ENCODE peak calls at places on chromosomes 6 and 20, in four cellular contexts. One of them, this sample, is unnamed. For H3K4me1, the result is how much of the 10 kb centered on the place peaks cover.

GRCh38 chr6:21666200-21666671 is 72.7 kb downstream of the SOX4 start:
- DNase-seq in gastrocnemius medialis: no peak
- DNase-seq in mesendoderm: peak
- DNase-seq in heart left ventricle: peak
- DNase-seq in this sample: no peak

GRCh38 chr20:44942264-44942973 is 17.8 kb downstream of the TOMM34 start:
- DNase-seq in mesendoderm: peak
- DNase-seq in gastrocnemius medialis: no peak
- DNase-seq in heart left ventricle: no peak
- DNase-seq in this sample: no peak

GRCh38 chr20:45322952-45323383 is 14.9 kb upstream of the MATN4 start:
- DNase-seq in gastrocnemius medialis: peak
- DNase-seq in mesendoderm: peak
- DNase-seq in heart left ventricle: peak
- DNase-seq in this sample: peak

GRCh38 chr6:44049989-44050871 is 77.0 kb downstream of the MRPL14 start:
- DNase-seq in gastrocnemius medialis: no peak
- DNase-seq in heart left ventricle: no peak
- DNase-seq in mesendoderm: no peak
- DNase-seq in this sample: peak

GRCh38 chr6:44661221-44661609 is 273.7 kb downstream of the CDC5L start:
- DNase-seq in mesendoderm: peak
- DNase-seq in heart left ventricle: no peak
- DNase-seq in gastrocnemius medialis: no peak
- DNase-seq in this sample: no peak

GRCh38 chr6:10418862-10419748 is 4.2 kb upstream of the TFAP2A start:
- DNase-seq in gastrocnemius medialis: no peak
- DNase-seq in heart left ventricle: no peak
- DNase-seq in mesendoderm: peak
- DNase-seq in this sample: no peak

GRCh38 chr6:77340331-77340730 is 123.0 kb downstream of the HTR1B start:
- DNase-seq in heart left ventricle: no peak
- DNase-seq in mesendoderm: no peak
- DNase-seq in gastrocnemius medialis: no peak
- DNase-seq in this sample: no peak

GRCh38 chr6:119079288-119079809 is 885 bp upstream of the FAM184A start:
- DNase-seq in mesendoderm: no peak
- DNase-seq in gastrocnemius medialis: no peak
- DNase-seq in heart left ventricle: no peak
- DNase-seq in this sample: no peak

GRCh38 chr20:10111144-10111771 is 76.5 kb downstream of the ANKEF1 start:
- DNase-seq in heart left ventricle: no peak
- DNase-seq in gastrocnemius medialis: no peak
- DNase-seq in mesendoderm: no peak
- DNase-seq in this sample: no peak

GRCh38 chr6:84498905-84499304 is 265.5 kb downstream of the TBX18 start:
- DNase-seq in heart left ventricle: no peak
- DNase-seq in gastrocnemius medialis: no peak
- DNase-seq in mesendoderm: no peak
- DNase-seq in this sample: no peak

GRCh38 chr6:159451051-159451450 is 242.0 kb downstream of the SOD2 start:
- DNase-seq in mesendoderm: no peak
- DNase-seq in gastrocnemius medialis: no peak
- DNase-seq in heart left ventricle: no peak
- DNase-seq in this sample: no peak

GRCh38 chr6:105949939-105950582 is 136.1 kb upstream of the PRDM1 start:
- DNase-seq in heart left ventricle: no peak
- DNase-seq in gastrocnemius medialis: no peak
- DNase-seq in mesendoderm: peak
- DNase-seq in this sample: no peak

GRCh38 chr6:154962751-154963150 is 32.4 kb upstream of the TIAM2 start:
- DNase-seq in mesendoderm: no peak
- DNase-seq in heart left ventricle: no peak
- DNase-seq in gastrocnemius medialis: no peak
- DNase-seq in this sample: no peak

GRCh38 chr6:87832025-87832825 is 130.2 kb upstream of the AKIRIN2 start:
- DNase-seq in gastrocnemius medialis: no peak
- DNase-seq in mesendoderm: peak
- DNase-seq in heart left ventricle: no peak
- DNase-seq in this sample: no peak

GRCh38 chr6:71481801-71482200 is 193.2 kb downstream of the OGFRL1 start:
- DNase-seq in gastrocnemius medialis: no peak
- DNase-seq in mesendoderm: no peak
- DNase-seq in heart left ventricle: no peak
- DNase-seq in this sample: no peak

GRCh38 chr6:156262014-156262413 is 515.2 kb upstream of the ARID1B start:
- DNase-seq in gastrocnemius medialis: no peak
- DNase-seq in mesendoderm: no peak
- DNase-seq in heart left ventricle: no peak
- DNase-seq in this sample: no peak

GRCh38 chr6:167047554-167047953 is 48.4 kb downstream of the CEP43 start:
- DNase-seq in gastrocnemius medialis: no peak
- DNase-seq in heart left ventricle: no peak
- DNase-seq in mesendoderm: no peak
- DNase-seq in this sample: no peak

GRCh38 chr6:148432405-148433195 is 90.0 kb downstream of the SASH1 start:
- DNase-seq in mesendoderm: no peak
- DNase-seq in heart left ventricle: peak
- DNase-seq in gastrocnemius medialis: no peak
- DNase-seq in this sample: no peak

GRCh38 chr6:44529506-44529905 is 142.0 kb downstream of the CDC5L start:
- DNase-seq in gastrocnemius medialis: no peak
- DNase-seq in mesendoderm: no peak
- DNase-seq in heart left ventricle: no peak
- DNase-seq in this sample: no peak

GRCh38 chr6:110158479-110158878 is 21.0 kb downstream of the WASF1 start:
- DNase-seq in gastrocnemius medialis: no peak
- DNase-seq in heart left ventricle: no peak
- DNase-seq in mesendoderm: no peak
- DNase-seq in this sample: no peak

GRCh38 chr6:137097057-137097456 is 52.3 kb upstream of the IL20RA start:
- DNase-seq in heart left ventricle: no peak
- DNase-seq in gastrocnemius medialis: no peak
- DNase-seq in mesendoderm: no peak
- DNase-seq in this sample: no peak

GRCh38 chr6:112683926-112684325 is 336.8 kb downstream of the RFPL4B start:
- DNase-seq in heart left ventricle: no peak
- DNase-seq in mesendoderm: no peak
- DNase-seq in gastrocnemius medialis: no peak
- DNase-seq in this sample: no peak

GRCh38 chr6:126172151-126172550 is 167.8 kb upstream of the CENPW start:
- DNase-seq in mesendoderm: no peak
- DNase-seq in heart left ventricle: no peak
- DNase-seq in gastrocnemius medialis: no peak
- DNase-seq in this sample: no peak

GRCh38 chr6:157292202-157292601 is 31.1 kb downstream of the TMEM242 start:
- DNase-seq in gastrocnemius medialis: no peak
- DNase-seq in mesendoderm: no peak
- DNase-seq in heart left ventricle: no peak
- DNase-seq in this sample: no peak

GRCh38 chr6:27139753-27140522 is 107.6 kb upstream of the PRSS16 start:
- DNase-seq in heart left ventricle: no peak
- DNase-seq in mesendoderm: peak
- DNase-seq in gastrocnemius medialis: no peak
- DNase-seq in this sample: no peak

GRCh38 chr20:13141541-13141940 is 79.5 kb upstream of the ISM1 start:
- DNase-seq in gastrocnemius medialis: no peak
- DNase-seq in mesendoderm: no peak
- DNase-seq in heart left ventricle: no peak
- DNase-seq in this sample: no peak

GRCh38 chr6:136113736-136114173 is 136.4 kb downstream of the MTFR2 start:
- DNase-seq in mesendoderm: peak
- DNase-seq in heart left ventricle: peak
- DNase-seq in gastrocnemius medialis: peak
- DNase-seq in this sample: peak

GRCh38 chr6:158324136-158324535 is 11.9 kb downstream of the TULP4 start:
- DNase-seq in mesendoderm: no peak
- DNase-seq in heart left ventricle: no peak
- DNase-seq in gastrocnemius medialis: no peak
- DNase-seq in this sample: no peak

GRCh38 chr20:31712564-31713311 is 9.9 kb downstream of the BCL2L1 start:
- DNase-seq in mesendoderm: peak
- DNase-seq in gastrocnemius medialis: peak
- DNase-seq in heart left ventricle: peak
- DNase-seq in this sample: peak

GRCh38 chr6:52515219-52515960 is 61.5 kb downstream of the TRAM2 start:
- DNase-seq in heart left ventricle: no peak
- DNase-seq in mesendoderm: peak
- DNase-seq in gastrocnemius medialis: no peak
- DNase-seq in this sample: no peak
- H3K4me1 ChIP-seq in heart left ventricle: half or more
- H3K4me1 ChIP-seq in mesendoderm: under half
- H3K4me1 ChIP-seq in gastrocnemius medialis: under half
- H3K4me1 ChIP-seq in this sample: half or more

GRCh38 chr20:50526403-50526989 is 16.3 kb downstream of the PTPN1 start:
- DNase-seq in mesendoderm: peak
- DNase-seq in gastrocnemius medialis: no peak
- DNase-seq in heart left ventricle: no peak
- DNase-seq in this sample: no peak
- H3K27ac ChIP-seq in mesendoderm: no peak
- H3K27ac ChIP-seq in gastrocnemius medialis: peak
- H3K27ac ChIP-seq in heart left ventricle: no peak
- H3K27ac ChIP-seq in this sample: peak

DNA sequence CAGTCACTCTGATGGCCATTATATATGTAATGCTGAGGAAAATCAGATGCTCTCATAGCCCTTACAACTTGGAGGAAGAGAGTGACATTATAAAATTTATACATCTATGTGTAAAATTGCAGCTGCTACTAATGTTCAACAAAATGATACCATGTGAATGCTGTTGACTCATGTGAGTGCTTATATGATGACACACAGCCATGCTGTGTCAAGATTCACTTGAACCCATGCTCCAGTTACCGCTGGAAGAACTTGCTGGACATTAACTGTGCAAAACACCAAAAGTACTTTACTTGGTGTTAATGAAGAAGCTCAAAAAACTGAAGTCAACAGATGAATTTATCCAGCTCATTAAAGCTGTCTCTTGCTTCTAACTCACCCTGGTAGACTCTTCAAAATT is 318.9 kb upstream of the PLCB4 start:
- DNase-seq in gastrocnemius medialis: no peak
- DNase-seq in mesendoderm: no peak
- DNase-seq in heart left ventricle: no peak
- DNase-seq in this sample: no peak
- H3K4me1 ChIP-seq in gastrocnemius medialis: under half
- H3K4me1 ChIP-seq in mesendoderm: under half
- H3K4me1 ChIP-seq in heart left ventricle: under half
- H3K4me1 ChIP-seq in this sample: under half

GRCh38 chr20:37316775-37317170 is 27.3 kb downstream of the MANBAL start:
- DNase-seq in mesendoderm: no peak
- DNase-seq in gastrocnemius medialis: no peak
- DNase-seq in heart left ventricle: no peak
- DNase-seq in this sample: peak

GRCh38 chr20:37318046-37318445 is 27.9 kb upstream of the SRC start:
- DNase-seq in mesendoderm: no peak
- DNase-seq in heart left ventricle: no peak
- DNase-seq in gastrocnemius medialis: no peak
- DNase-seq in this sample: no peak

GRCh38 chr20:37315293-37316110 is 26.0 kb downstream of the MANBAL start:
- DNase-seq in gastrocnemius medialis: peak
- DNase-seq in heart left ventricle: peak
- DNase-seq in mesendoderm: peak
- DNase-seq in this sample: peak

GRCh38 chr20:37316116-37316774 is 26.8 kb downstream of the MANBAL start:
- DNase-seq in mesendoderm: peak
- DNase-seq in heart left ventricle: no peak
- DNase-seq in gastrocnemius medialis: no peak
- DNase-seq in this sample: no peak

DNA sequence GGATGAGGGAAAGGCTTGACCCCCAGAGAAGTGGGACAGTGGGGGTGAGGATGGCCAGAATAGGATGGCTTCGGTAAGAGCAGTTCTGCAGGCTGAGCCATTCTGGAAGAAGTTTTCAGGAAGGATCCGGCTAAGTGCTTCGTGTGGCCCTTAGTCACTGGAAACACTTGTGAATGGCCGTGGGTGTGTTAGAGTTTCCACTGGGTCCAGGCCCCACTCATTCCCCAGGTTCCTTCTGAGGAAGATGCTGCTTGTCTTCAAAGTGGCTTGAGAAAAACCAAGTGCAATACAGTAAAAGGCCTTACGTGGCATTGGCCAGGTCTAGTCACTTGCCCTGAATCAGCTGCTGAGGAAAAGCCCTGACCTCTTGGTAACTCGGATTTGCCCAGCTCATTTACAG is 27.9 kb downstream of the MANBAL start:
- DNase-seq in gastrocnemius medialis: no peak
- DNase-seq in heart left ventricle: no peak
- DNase-seq in mesendoderm: no peak
- DNase-seq in this sample: no peak
- H3K27ac ChIP-seq in gastrocnemius medialis: no peak
- H3K27ac ChIP-seq in heart left ventricle: no peak
- H3K27ac ChIP-seq in mesendoderm: no peak
- H3K27ac ChIP-seq in this sample: peak

DNA sequence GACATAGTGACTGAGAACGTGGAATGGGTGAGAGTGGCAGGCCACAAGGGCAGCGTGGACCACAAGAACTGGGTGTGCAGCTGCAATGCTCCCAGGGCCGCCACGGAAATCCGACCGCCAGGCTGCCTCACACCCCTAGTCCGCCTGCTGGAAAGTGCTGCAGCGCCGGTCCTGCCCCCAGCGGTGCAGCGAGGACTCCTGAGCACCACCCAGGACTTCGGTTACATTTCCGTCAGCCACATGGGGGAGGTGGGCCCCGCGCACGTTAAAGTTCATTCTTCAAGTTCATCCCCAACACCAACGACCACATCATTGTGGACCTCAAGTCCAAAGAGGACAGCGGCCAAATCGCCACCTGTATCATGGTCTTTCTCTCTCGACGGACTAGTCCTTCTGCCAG is 126.1 kb upstream of the CARMIL1 start:
- DNase-seq in gastrocnemius medialis: no peak
- DNase-seq in mesendoderm: no peak
- DNase-seq in heart left ventricle: no peak
- DNase-seq in this sample: no peak
- H3K4me1 ChIP-seq in gastrocnemius medialis: under half
- H3K4me1 ChIP-seq in mesendoderm: under half
- H3K4me1 ChIP-seq in heart left ventricle: under half
- H3K4me1 ChIP-seq in this sample: under half